ENCODE peak calls at places on chromosome 17, in ten cellular contexts. One of them, this sample, is unnamed.

GRCh38 chr17:51921500-51921899 is 237.0 kb downstream of the CA10 start:
- DNase-seq in body of pancreas: no peak
- DNase-seq in esophagus muscularis mucosa: no peak
- DNase-seq in sigmoid colon: no peak
- DNase-seq in heart right ventricle: no peak
- DNase-seq in CD8-positive, alpha-beta T cell: no peak
- DNase-seq in colonic mucosa: no peak
- DNase-seq in heart left ventricle: no peak
- DNase-seq in neural progenitor cell: no peak
- DNase-seq in CD8-positive, alpha-beta memory T cell: no peak
- DNase-seq in this sample: no peak

GRCh38 chr17:68461589-68461988 is 4.3 kb upstream of the WIPI1 start:
- DNase-seq in body of pancreas: peak
- DNase-seq in esophagus muscularis mucosa: no peak
- DNase-seq in sigmoid colon: no peak
- DNase-seq in heart right ventricle: no peak
- DNase-seq in CD8-positive, alpha-beta T cell: no peak
- DNase-seq in colonic mucosa: no peak
- DNase-seq in heart left ventricle: no peak
- DNase-seq in neural progenitor cell: no peak
- DNase-seq in CD8-positive, alpha-beta memory T cell: no peak
- DNase-seq in this sample: peak

GRCh38 chr17:18040287-18040858 is 1.2 kb downstream of the GID4 start:
- DNase-seq in body of pancreas: no peak
- DNase-seq in esophagus muscularis mucosa: no peak
- DNase-seq in sigmoid colon: no peak
- DNase-seq in heart right ventricle: no peak
- DNase-seq in CD8-positive, alpha-beta T cell: no peak
- DNase-seq in colonic mucosa: no peak
- DNase-seq in heart left ventricle: no peak
- DNase-seq in neural progenitor cell: peak
- DNase-seq in CD8-positive, alpha-beta memory T cell: no peak
- DNase-seq in this sample: no peak

GRCh38 chr17:79400989-79401703 is 209.7 kb downstream of the RBFOX3 start:
- DNase-seq in body of pancreas: peak
- DNase-seq in esophagus muscularis mucosa: peak
- DNase-seq in sigmoid colon: peak
- DNase-seq in heart right ventricle: peak
- DNase-seq in CD8-positive, alpha-beta T cell: peak
- DNase-seq in colonic mucosa: peak
- DNase-seq in heart left ventricle: peak
- DNase-seq in neural progenitor cell: peak
- DNase-seq in CD8-positive, alpha-beta memory T cell: peak
- DNase-seq in this sample: peak

GRCh38 chr17:47728214-47728877 is 4.7 kb upstream of the TBX21 start:
- DNase-seq in body of pancreas: no peak
- DNase-seq in esophagus muscularis mucosa: no peak
- DNase-seq in sigmoid colon: no peak
- DNase-seq in heart right ventricle: no peak
- DNase-seq in CD8-positive, alpha-beta T cell: no peak
- DNase-seq in colonic mucosa: no peak
- DNase-seq in heart left ventricle: no peak
- DNase-seq in neural progenitor cell: no peak
- DNase-seq in CD8-positive, alpha-beta memory T cell: no peak
- DNase-seq in this sample: no peak

GRCh38 chr17:74959826-74960738 is 12.5 kb downstream of the HID1 start:
- DNase-seq in body of pancreas: no peak
- DNase-seq in esophagus muscularis mucosa: no peak
- DNase-seq in sigmoid colon: no peak
- DNase-seq in heart right ventricle: no peak
- DNase-seq in CD8-positive, alpha-beta T cell: no peak
- DNase-seq in colonic mucosa: no peak
- DNase-seq in heart left ventricle: no peak
- DNase-seq in neural progenitor cell: no peak
- DNase-seq in CD8-positive, alpha-beta memory T cell: no peak
- DNase-seq in this sample: no peak

GRCh38 chr17:12402963-12403622 is 262.6 kb upstream of the MYOCD start:
- DNase-seq in body of pancreas: no peak
- DNase-seq in esophagus muscularis mucosa: no peak
- DNase-seq in sigmoid colon: no peak
- DNase-seq in heart right ventricle: no peak
- DNase-seq in CD8-positive, alpha-beta T cell: no peak
- DNase-seq in colonic mucosa: no peak
- DNase-seq in heart left ventricle: no peak
- DNase-seq in neural progenitor cell: no peak
- DNase-seq in CD8-positive, alpha-beta memory T cell: no peak
- DNase-seq in this sample: no peak

GRCh38 chr17:79252886-79253285 is 178.3 kb downstream of the ENGASE start:
- DNase-seq in body of pancreas: no peak
- DNase-seq in esophagus muscularis mucosa: no peak
- DNase-seq in sigmoid colon: no peak
- DNase-seq in heart right ventricle: no peak
- DNase-seq in CD8-positive, alpha-beta T cell: no peak
- DNase-seq in colonic mucosa: no peak
- DNase-seq in heart left ventricle: no peak
- DNase-seq in neural progenitor cell: no peak
- DNase-seq in CD8-positive, alpha-beta memory T cell: no peak
- DNase-seq in this sample: no peak

GRCh38 chr17:80584171-80584905 is 39.7 kb downstream of the RPTOR start:
- DNase-seq in body of pancreas: no peak
- DNase-seq in esophagus muscularis mucosa: no peak
- DNase-seq in sigmoid colon: no peak
- DNase-seq in heart right ventricle: no peak
- DNase-seq in CD8-positive, alpha-beta T cell: no peak
- DNase-seq in colonic mucosa: no peak
- DNase-seq in heart left ventricle: no peak
- DNase-seq in neural progenitor cell: no peak
- DNase-seq in CD8-positive, alpha-beta memory T cell: no peak
- DNase-seq in this sample: no peak

GRCh38 chr17:304461-304860 is 48.1 kb downstream of the RPH3AL start:
- DNase-seq in body of pancreas: peak
- DNase-seq in esophagus muscularis mucosa: no peak
- DNase-seq in sigmoid colon: no peak
- DNase-seq in heart right ventricle: peak
- DNase-seq in CD8-positive, alpha-beta T cell: no peak
- DNase-seq in colonic mucosa: no peak
- DNase-seq in heart left ventricle: no peak
- DNase-seq in neural progenitor cell: peak
- DNase-seq in CD8-positive, alpha-beta memory T cell: no peak
- DNase-seq in this sample: no peak

GRCh38 chr17:16491703-16492612 is at the start of gene LRRC75A:
- DNase-seq in body of pancreas: peak
- DNase-seq in esophagus muscularis mucosa: no peak
- DNase-seq in sigmoid colon: no peak
- DNase-seq in heart right ventricle: peak
- DNase-seq in CD8-positive, alpha-beta T cell: peak
- DNase-seq in colonic mucosa: peak
- DNase-seq in heart left ventricle: peak
- DNase-seq in neural progenitor cell: peak
- DNase-seq in CD8-positive, alpha-beta memory T cell: peak
- DNase-seq in this sample: peak

GRCh38 chr17:36209575-36209974 is 1.3 kb upstream of the CCL4L2 start:
- DNase-seq in body of pancreas: no peak
- DNase-seq in esophagus muscularis mucosa: no peak
- DNase-seq in sigmoid colon: no peak
- DNase-seq in heart right ventricle: no peak
- DNase-seq in CD8-positive, alpha-beta T cell: no peak
- DNase-seq in colonic mucosa: no peak
- DNase-seq in heart left ventricle: no peak
- DNase-seq in neural progenitor cell: no peak
- DNase-seq in CD8-positive, alpha-beta memory T cell: no peak
- DNase-seq in this sample: no peak

GRCh38 chr17:7204335-7204734 is 15.3 kb downstream of the DLG4 start:
- DNase-seq in body of pancreas: no peak
- DNase-seq in esophagus muscularis mucosa: no peak
- DNase-seq in sigmoid colon: no peak
- DNase-seq in heart right ventricle: no peak
- DNase-seq in CD8-positive, alpha-beta T cell: no peak
- DNase-seq in colonic mucosa: no peak
- DNase-seq in heart left ventricle: no peak
- DNase-seq in neural progenitor cell: no peak
- DNase-seq in CD8-positive, alpha-beta memory T cell: no peak
- DNase-seq in this sample: no peak

GRCh38 chr17:27624555-27624954 is 6.4 kb upstream of the LGALS9 start:
- DNase-seq in body of pancreas: no peak
- DNase-seq in esophagus muscularis mucosa: no peak
- DNase-seq in sigmoid colon: no peak
- DNase-seq in heart right ventricle: no peak
- DNase-seq in CD8-positive, alpha-beta T cell: no peak
- DNase-seq in colonic mucosa: no peak
- DNase-seq in heart left ventricle: no peak
- DNase-seq in neural progenitor cell: no peak
- DNase-seq in CD8-positive, alpha-beta memory T cell: no peak
- DNase-seq in this sample: no peak

GRCh38 chr17:8518346-8518745 is 82.7 kb downstream of the NDEL1 start:
- DNase-seq in body of pancreas: no peak
- DNase-seq in esophagus muscularis mucosa: no peak
- DNase-seq in sigmoid colon: no peak
- DNase-seq in heart right ventricle: no peak
- DNase-seq in CD8-positive, alpha-beta T cell: no peak
- DNase-seq in colonic mucosa: no peak
- DNase-seq in heart left ventricle: no peak
- DNase-seq in neural progenitor cell: no peak
- DNase-seq in CD8-positive, alpha-beta memory T cell: no peak
- DNase-seq in this sample: no peak

GRCh38 chr17:44501866-44502265 is 1.3 kb downstream of the GPATCH8 start:
- DNase-seq in body of pancreas: no peak
- DNase-seq in esophagus muscularis mucosa: no peak
- DNase-seq in sigmoid colon: no peak
- DNase-seq in heart right ventricle: no peak
- DNase-seq in CD8-positive, alpha-beta T cell: no peak
- DNase-seq in colonic mucosa: no peak
- DNase-seq in heart left ventricle: no peak
- DNase-seq in neural progenitor cell: peak
- DNase-seq in CD8-positive, alpha-beta memory T cell: no peak
- DNase-seq in this sample: no peak

DNA sequence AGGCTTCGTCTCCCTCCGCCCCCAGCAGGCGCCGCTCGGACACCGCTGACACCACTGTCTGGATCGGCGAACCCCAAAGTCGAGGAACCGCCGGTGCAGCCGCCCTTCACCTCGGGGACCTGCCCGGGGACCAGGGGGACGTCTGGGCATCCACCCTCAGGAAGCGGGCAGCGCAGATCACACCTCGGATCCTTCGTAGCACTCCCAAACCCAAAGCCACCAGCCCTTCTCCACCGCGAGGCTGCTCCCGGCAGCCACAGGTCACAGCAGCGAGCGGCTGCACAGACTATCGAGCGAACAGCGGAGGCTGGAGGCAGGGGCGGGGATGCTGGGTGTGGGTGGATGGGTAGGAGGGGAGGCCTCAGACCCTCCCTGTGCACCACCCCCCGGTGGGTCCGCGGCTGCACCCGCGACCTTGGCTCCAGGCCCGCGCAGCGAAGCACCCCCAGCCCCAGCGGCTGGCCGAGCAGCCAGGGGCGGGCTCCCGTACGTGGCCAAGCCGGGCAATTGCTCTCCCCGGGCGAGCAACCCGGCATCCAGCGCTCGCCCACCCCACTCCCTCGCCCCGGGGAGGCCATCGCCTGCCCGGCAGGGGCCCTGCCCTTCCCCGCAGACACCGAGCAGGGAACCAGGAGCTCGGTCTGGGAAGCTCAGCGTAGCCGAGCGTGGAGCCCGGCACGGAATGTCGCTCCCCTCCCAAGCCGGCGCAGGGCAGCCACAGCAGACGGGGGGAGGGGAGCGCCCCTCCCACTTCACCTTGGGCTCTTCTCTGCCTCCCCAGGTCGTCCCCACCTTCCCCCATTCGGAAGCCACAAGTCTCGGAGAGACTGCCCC is 1.0 kb downstream of the SDK2 start:
- DNase-seq in body of pancreas: no peak
- DNase-seq in esophagus muscularis mucosa: no peak
- DNase-seq in sigmoid colon: no peak
- DNase-seq in heart right ventricle: no peak
- DNase-seq in CD8-positive, alpha-beta T cell: no peak
- DNase-seq in colonic mucosa: peak
- DNase-seq in heart left ventricle: peak
- DNase-seq in neural progenitor cell: peak
- DNase-seq in CD8-positive, alpha-beta memory T cell: peak
- DNase-seq in this sample: no peak
- H3K4me3 ChIP-seq in body of pancreas: no peak
- H3K4me3 ChIP-seq in esophagus muscularis mucosa: peak
- H3K4me3 ChIP-seq in sigmoid colon: peak
- H3K4me3 ChIP-seq in heart right ventricle: peak
- H3K4me3 ChIP-seq in CD8-positive, alpha-beta T cell: peak
- H3K4me3 ChIP-seq in colonic mucosa: peak
- H3K4me3 ChIP-seq in heart left ventricle: peak
- H3K4me3 ChIP-seq in neural progenitor cell: peak
- H3K4me3 ChIP-seq in CD8-positive, alpha-beta memory T cell: peak
- H3K4me3 ChIP-seq in this sample: no peak

GRCh38 chr17:70945386-70945785 is 776.1 kb downstream of the KCNJ2 start:
- DNase-seq in body of pancreas: no peak
- DNase-seq in esophagus muscularis mucosa: no peak
- DNase-seq in sigmoid colon: no peak
- DNase-seq in heart right ventricle: no peak
- DNase-seq in CD8-positive, alpha-beta T cell: no peak
- DNase-seq in colonic mucosa: no peak
- DNase-seq in heart left ventricle: no peak
- DNase-seq in neural progenitor cell: peak
- DNase-seq in CD8-positive, alpha-beta memory T cell: no peak
- DNase-seq in this sample: no peak
- H3K4me3 ChIP-seq in body of pancreas: no peak
- H3K4me3 ChIP-seq in esophagus muscularis mucosa: no peak
- H3K4me3 ChIP-seq in sigmoid colon: no peak
- H3K4me3 ChIP-seq in heart right ventricle: no peak
- H3K4me3 ChIP-seq in CD8-positive, alpha-beta T cell: no peak
- H3K4me3 ChIP-seq in colonic mucosa: no peak
- H3K4me3 ChIP-seq in heart left ventricle: no peak
- H3K4me3 ChIP-seq in neural progenitor cell: no peak
- H3K4me3 ChIP-seq in CD8-positive, alpha-beta memory T cell: no peak
- H3K4me3 ChIP-seq in this sample: no peak

GRCh38 chr17:55500103-55500502 is 11.1 kb downstream of the SMIM36 start:
- DNase-seq in body of pancreas: no peak
- DNase-seq in esophagus muscularis mucosa: no peak
- DNase-seq in sigmoid colon: no peak
- DNase-seq in heart right ventricle: no peak
- DNase-seq in CD8-positive, alpha-beta T cell: no peak
- DNase-seq in colonic mucosa: no peak
- DNase-seq in heart left ventricle: no peak
- DNase-seq in neural progenitor cell: peak
- DNase-seq in CD8-positive, alpha-beta memory T cell: no peak
- DNase-seq in this sample: no peak
- H3K4me3 ChIP-seq in body of pancreas: no peak
- H3K4me3 ChIP-seq in esophagus muscularis mucosa: no peak
- H3K4me3 ChIP-seq in sigmoid colon: no peak
- H3K4me3 ChIP-seq in heart right ventricle: no peak
- H3K4me3 ChIP-seq in CD8-positive, alpha-beta T cell: no peak
- H3K4me3 ChIP-seq in colonic mucosa: no peak
- H3K4me3 ChIP-seq in heart left ventricle: no peak
- H3K4me3 ChIP-seq in neural progenitor cell: no peak
- H3K4me3 ChIP-seq in CD8-positive, alpha-beta memory T cell: no peak
- H3K4me3 ChIP-seq in this sample: no peak

DNA sequence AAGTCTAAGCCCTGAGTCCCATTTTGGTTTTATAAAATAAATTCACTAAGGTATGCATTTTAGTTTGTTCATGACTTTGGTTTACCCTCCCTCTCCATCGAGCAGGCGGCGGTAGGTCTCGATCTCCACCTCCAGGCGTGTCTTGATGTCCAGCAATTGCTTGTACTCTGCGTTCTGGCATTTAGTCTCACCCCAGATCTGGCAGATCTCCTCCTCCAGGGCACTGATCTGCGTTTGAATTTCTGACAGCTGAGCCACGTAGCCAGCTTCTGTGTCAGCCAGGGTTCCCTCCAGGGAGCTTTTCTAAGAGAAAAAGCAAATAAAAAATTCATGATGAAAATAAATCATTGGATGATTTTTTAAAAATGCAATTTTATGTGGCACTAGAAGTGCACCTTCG is 4.2 kb downstream of the KRT24 start:
- DNase-seq in body of pancreas: no peak
- DNase-seq in esophagus muscularis mucosa: no peak
- DNase-seq in sigmoid colon: no peak
- DNase-seq in heart right ventricle: no peak
- DNase-seq in CD8-positive, alpha-beta T cell: no peak
- DNase-seq in colonic mucosa: no peak
- DNase-seq in heart left ventricle: no peak
- DNase-seq in neural progenitor cell: no peak
- DNase-seq in CD8-positive, alpha-beta memory T cell: no peak
- DNase-seq in this sample: no peak
- H3K4me3 ChIP-seq in body of pancreas: no peak
- H3K4me3 ChIP-seq in esophagus muscularis mucosa: no peak
- H3K4me3 ChIP-seq in sigmoid colon: no peak
- H3K4me3 ChIP-seq in heart right ventricle: no peak
- H3K4me3 ChIP-seq in CD8-positive, alpha-beta T cell: no peak
- H3K4me3 ChIP-seq in colonic mucosa: no peak
- H3K4me3 ChIP-seq in heart left ventricle: no peak
- H3K4me3 ChIP-seq in neural progenitor cell: no peak
- H3K4me3 ChIP-seq in CD8-positive, alpha-beta memory T cell: no peak
- H3K4me3 ChIP-seq in this sample: no peak